ENCODE peak calls at places on chromosomes 7 and 10, in ten cellular contexts. P is heart right ventricle; H is dorsolateral prefrontal cortex; V is fibroblast of villous mesenchyme; X is T-helper 17 cell; R is naive thymus-derived CD8-positive, alpha-beta T cell; U is kidney tubule cell; K is HEK293T; A is stimulated activated CD4-positive, alpha-beta T cell treated with anti-CD3 and anti-CD28 coated beads, Interleukin-1b, Interleukin-23, amount 100 ng/mL, for 24 hours; L is nephron progenitor cell. T is an unnamed sample.

GRCh38 chr10:123135415-123136141 is at the start of gene HMX3:
- DNase-seq in U (no peak), R (no peak), L (peak), A (no peak), H (no peak), X (no peak), V (peak), P (no peak), K (peak), T (no peak)

GRCh38 chr10:114876602-114877300 is 55.2 kb downstream of the FHIP2A start:
- DNase-seq in V (peak), X (no peak), K (peak), R (peak), H (peak), A (no peak), P (peak), U (peak), L (peak), T (peak)

GRCh38 chr7:150511039-150511438 is 3.6 kb upstream of the GIMAP7 start:
- DNase-seq in P (no peak), K (no peak), L (no peak), U (no peak), V (no peak), X (no peak), A (no peak), R (no peak), H (no peak), T (no peak)

GRCh38 chr7:42380411-42380810 is 143.4 kb upstream of the GLI3 start:
- DNase-seq in V (no peak), U (no peak), A (no peak), P (no peak), H (no peak), R (no peak), K (no peak), L (no peak), X (no peak), T (no peak)

GRCh38 chr7:123901111-123901510 is 23.9 kb upstream of the SPAM1 start:
- DNase-seq in K (no peak), U (no peak), A (no peak), R (no peak), L (no peak), X (no peak), V (no peak), P (no peak), H (no peak), T (no peak)

GRCh38 chr7:16212032-16212431 is 209.3 kb downstream of the CRPPA start:
- DNase-seq in V (no peak), K (no peak), A (no peak), R (no peak), H (no peak), P (no peak), L (no peak), X (no peak), U (no peak), T (no peak)

GRCh38 chr10:101693701-101694055 is 1.3 kb downstream of the FBXW4 start:
- DNase-seq in A (no peak), X (peak), V (peak), K (peak), H (no peak), U (peak), L (no peak), R (no peak), P (peak), T (no peak)

GRCh38 chr7:22251906-22252495 is 105.0 kb downstream of the RAPGEF5 start:
- DNase-seq in H (no peak), L (no peak), V (no peak), K (no peak), X (no peak), P (no peak), R (no peak), U (no peak), A (no peak), T (no peak)

GRCh38 chr10:86931872-86932271 is 25.5 kb downstream of the MMRN2 start:
- DNase-seq in L (no peak), K (no peak), P (no peak), V (peak), R (no peak), X (no peak), H (no peak), A (no peak), U (no peak), T (no peak)

GRCh38 chr7:70647801-70648491 is 484.0 kb upstream of the GALNT17 start:
- DNase-seq in H (no peak), L (no peak), U (peak), X (peak), V (no peak), A (peak), P (no peak), K (no peak), R (peak), T (no peak)

GRCh38 chr7:64849250-64849923 is 53.7 kb upstream of the ZNF273 start:
- DNase-seq in H (peak), P (no peak), L (no peak), V (no peak), A (no peak), U (peak), R (no peak), X (no peak), K (no peak), T (no peak)

GRCh38 chr10:101570764-101571572 is 17.1 kb downstream of the POLL start:
- DNase-seq in H (no peak), V (no peak), X (no peak), K (no peak), A (no peak), R (no peak), L (no peak), P (no peak), U (no peak), T (no peak)

GRCh38 chr10:72814134-72814790 is 79.3 kb upstream of the OIT3 start:
- DNase-seq in K (no peak), L (no peak), A (no peak), P (no peak), V (no peak), U (no peak), X (no peak), H (no peak), R (no peak), T (no peak)

GRCh38 chr10:34413214-34413613 is 401.9 kb downstream of the PARD3 start:
- DNase-seq in U (no peak), P (no peak), X (no peak), L (no peak), R (no peak), K (no peak), V (no peak), H (no peak), A (no peak), T (no peak)

GRCh38 chr10:128087146-128087883 is 38.9 kb downstream of the MKI67 start:
- DNase-seq in V (no peak), R (no peak), H (no peak), K (no peak), A (no peak), L (no peak), X (no peak), U (peak), P (no peak), T (no peak)

GRCh38 chr10:47340613-47341170 is 7.5 kb upstream of the RBP3 start:
- DNase-seq in P (peak), H (no peak), K (peak), R (peak), V (peak), L (peak), X (peak), U (peak), A (peak), T (no peak)

GRCh38 chr10:124725791-124726190 is 18.4 kb downstream of the FAM53B start:
- DNase-seq in V (no peak), R (no peak), P (no peak), H (peak), A (no peak), U (no peak), X (peak), L (no peak), K (no peak), T (no peak)